ENCODE peak calls at places on chromosomes 11 and 22, in ten cellular contexts. One of them, this sample, is unnamed.

GRCh38 chr11:662689-663274 is 25.7 kb downstream of the DRD4 start:
- DNase-seq in heart left ventricle: peak
- DNase-seq in fibroblast of the aortic adventitia: peak
- DNase-seq in A673: peak
- DNase-seq in GM23338: peak
- DNase-seq in CD8-positive, alpha-beta T cell: no peak
- DNase-seq in AG09309: no peak
- DNase-seq in OCI-LY7: peak
- DNase-seq in astrocyte of the spinal cord: peak
- DNase-seq in kidney: peak
- DNase-seq in this sample: no peak

GRCh38 chr22:17489101-17489500 is 74.2 kb upstream of the SLC25A18 start:
- DNase-seq in fibroblast of the aortic adventitia: no peak
- DNase-seq in A673: peak
- DNase-seq in heart left ventricle: no peak
- DNase-seq in GM23338: no peak
- DNase-seq in CD8-positive, alpha-beta T cell: no peak
- DNase-seq in OCI-LY7: no peak
- DNase-seq in AG09309: no peak
- DNase-seq in kidney: no peak
- DNase-seq in astrocyte of the spinal cord: no peak
- DNase-seq in this sample: no peak

GRCh38 chr22:32932176-32932575 is 126.0 kb downstream of the SYN3 start:
- DNase-seq in GM23338: no peak
- DNase-seq in A673: no peak
- DNase-seq in CD8-positive, alpha-beta T cell: no peak
- DNase-seq in OCI-LY7: no peak
- DNase-seq in AG09309: no peak
- DNase-seq in heart left ventricle: no peak
- DNase-seq in kidney: no peak
- DNase-seq in fibroblast of the aortic adventitia: peak
- DNase-seq in astrocyte of the spinal cord: no peak
- DNase-seq in this sample: peak

GRCh38 chr22:20783300-20783673 is 9.4 kb downstream of the SERPIND1 start:
- DNase-seq in GM23338: no peak
- DNase-seq in OCI-LY7: no peak
- DNase-seq in fibroblast of the aortic adventitia: no peak
- DNase-seq in AG09309: no peak
- DNase-seq in kidney: no peak
- DNase-seq in astrocyte of the spinal cord: no peak
- DNase-seq in CD8-positive, alpha-beta T cell: no peak
- DNase-seq in A673: no peak
- DNase-seq in heart left ventricle: no peak
- DNase-seq in this sample: no peak

GRCh38 chr11:128235446-128235845 is 351.9 kb downstream of the ETS1 start:
- DNase-seq in A673: no peak
- DNase-seq in kidney: no peak
- DNase-seq in OCI-LY7: no peak
- DNase-seq in fibroblast of the aortic adventitia: peak
- DNase-seq in astrocyte of the spinal cord: peak
- DNase-seq in AG09309: no peak
- DNase-seq in heart left ventricle: no peak
- DNase-seq in GM23338: peak
- DNase-seq in CD8-positive, alpha-beta T cell: no peak
- DNase-seq in this sample: no peak

GRCh38 chr11:45178890-45179663 is 32.6 kb downstream of the PRDM11 start:
- DNase-seq in kidney: no peak
- DNase-seq in heart left ventricle: no peak
- DNase-seq in GM23338: peak
- DNase-seq in AG09309: peak
- DNase-seq in OCI-LY7: no peak
- DNase-seq in CD8-positive, alpha-beta T cell: no peak
- DNase-seq in A673: no peak
- DNase-seq in astrocyte of the spinal cord: peak
- DNase-seq in fibroblast of the aortic adventitia: peak
- DNase-seq in this sample: no peak

GRCh38 chr11:65431452-65432132 is 9.0 kb downstream of the NEAT1 start:
- DNase-seq in AG09309: no peak
- DNase-seq in fibroblast of the aortic adventitia: peak
- DNase-seq in kidney: no peak
- DNase-seq in OCI-LY7: peak
- DNase-seq in GM23338: no peak
- DNase-seq in astrocyte of the spinal cord: peak
- DNase-seq in A673: no peak
- DNase-seq in CD8-positive, alpha-beta T cell: no peak
- DNase-seq in heart left ventricle: peak
- DNase-seq in this sample: no peak

GRCh38 chr11:6755303-6755952 is 16.3 kb downstream of the OR2AG2 start:
- DNase-seq in CD8-positive, alpha-beta T cell: no peak
- DNase-seq in fibroblast of the aortic adventitia: peak
- DNase-seq in GM23338: peak
- DNase-seq in kidney: no peak
- DNase-seq in heart left ventricle: no peak
- DNase-seq in astrocyte of the spinal cord: peak
- DNase-seq in A673: peak
- DNase-seq in AG09309: no peak
- DNase-seq in OCI-LY7: peak
- DNase-seq in this sample: no peak

GRCh38 chr22:49937758-49938564 is 19.5 kb downstream of the CRELD2 start:
- DNase-seq in astrocyte of the spinal cord: no peak
- DNase-seq in heart left ventricle: no peak
- DNase-seq in CD8-positive, alpha-beta T cell: no peak
- DNase-seq in fibroblast of the aortic adventitia: no peak
- DNase-seq in A673: no peak
- DNase-seq in kidney: no peak
- DNase-seq in OCI-LY7: no peak
- DNase-seq in AG09309: no peak
- DNase-seq in GM23338: no peak
- DNase-seq in this sample: no peak

GRCh38 chr11:57639321-57640067 is 10.2 kb downstream of the YPEL4 start:
- DNase-seq in OCI-LY7: peak
- DNase-seq in A673: peak
- DNase-seq in GM23338: peak
- DNase-seq in CD8-positive, alpha-beta T cell: no peak
- DNase-seq in kidney: no peak
- DNase-seq in fibroblast of the aortic adventitia: peak
- DNase-seq in AG09309: no peak
- DNase-seq in astrocyte of the spinal cord: peak
- DNase-seq in heart left ventricle: no peak
- DNase-seq in this sample: no peak

DNA sequence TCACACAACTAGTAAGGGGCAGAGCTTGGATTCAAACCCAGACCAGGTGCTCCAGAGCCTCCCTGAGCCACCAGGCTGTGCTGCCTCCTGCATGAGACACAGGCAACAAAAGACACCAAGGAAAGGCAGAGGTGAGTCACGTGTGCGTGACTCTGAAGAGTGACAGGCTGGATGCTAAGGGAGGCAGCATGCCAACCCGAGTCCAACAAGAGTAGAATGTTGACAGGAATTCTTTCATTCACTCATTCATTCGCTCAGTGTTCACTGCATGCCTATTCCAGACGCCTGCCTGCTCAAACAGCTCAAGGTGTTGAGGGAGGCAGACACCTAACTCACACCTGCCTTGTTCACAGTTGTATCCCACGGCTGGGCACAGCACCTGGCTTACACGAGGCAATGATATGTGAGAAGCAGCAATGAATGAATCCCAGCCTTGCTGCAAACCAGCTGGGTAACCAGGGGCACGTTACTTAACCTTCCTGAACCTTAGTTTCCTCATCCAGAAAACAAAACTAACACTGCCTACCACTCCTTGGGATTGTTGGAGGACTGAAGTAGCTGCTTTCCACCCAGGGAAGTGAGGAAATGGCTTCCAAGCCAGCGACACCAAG is 73.8 kb upstream of the ARFGAP3 start:
- DNase-seq in CD8-positive, alpha-beta T cell: no peak
- DNase-seq in GM23338: no peak
- DNase-seq in kidney: no peak
- DNase-seq in heart left ventricle: no peak
- DNase-seq in AG09309: no peak
- DNase-seq in astrocyte of the spinal cord: no peak
- DNase-seq in fibroblast of the aortic adventitia: peak
- DNase-seq in OCI-LY7: peak
- DNase-seq in A673: no peak
- DNase-seq in this sample: no peak
- TF ChIP-seq CTCF in CD8-positive, alpha-beta T cell: no peak
- TF ChIP-seq CTCF in GM23338: peak
- TF ChIP-seq CTCF in kidney: no peak
- TF ChIP-seq CTCF in heart left ventricle: no peak
- TF ChIP-seq CTCF in AG09309: peak
- TF ChIP-seq CTCF in astrocyte of the spinal cord: peak
- TF ChIP-seq CTCF in fibroblast of the aortic adventitia: no peak
- TF ChIP-seq CTCF in OCI-LY7: no peak
- TF ChIP-seq CTCF in A673: no peak
- TF ChIP-seq CTCF in this sample: peak

GRCh38 chr11:31827458-31828206 is 16.5 kb upstream of the PAX6 start:
- DNase-seq in fibroblast of the aortic adventitia: no peak
- DNase-seq in A673: no peak
- DNase-seq in heart left ventricle: no peak
- DNase-seq in GM23338: peak
- DNase-seq in astrocyte of the spinal cord: no peak
- DNase-seq in OCI-LY7: no peak
- DNase-seq in kidney: no peak
- DNase-seq in AG09309: no peak
- DNase-seq in CD8-positive, alpha-beta T cell: no peak
- DNase-seq in this sample: no peak
- H3K4me3 ChIP-seq in fibroblast of the aortic adventitia: no peak
- H3K4me3 ChIP-seq in A673: peak
- H3K4me3 ChIP-seq in heart left ventricle: no peak
- H3K4me3 ChIP-seq in GM23338: peak
- H3K4me3 ChIP-seq in astrocyte of the spinal cord: no peak
- H3K4me3 ChIP-seq in OCI-LY7: no peak
- H3K4me3 ChIP-seq in kidney: no peak
- H3K4me3 ChIP-seq in AG09309: no peak
- H3K4me3 ChIP-seq in CD8-positive, alpha-beta T cell: no peak
- H3K4me3 ChIP-seq in this sample: no peak

GRCh38 chr22:23744001-23744400 is 6.9 kb downstream of the ZNF70 start:
- DNase-seq in OCI-LY7: no peak
- DNase-seq in astrocyte of the spinal cord: no peak
- DNase-seq in fibroblast of the aortic adventitia: no peak
- DNase-seq in kidney: no peak
- DNase-seq in GM23338: no peak
- DNase-seq in heart left ventricle: no peak
- DNase-seq in AG09309: no peak
- DNase-seq in A673: no peak
- DNase-seq in CD8-positive, alpha-beta T cell: no peak
- DNase-seq in this sample: no peak
- TF ChIP-seq CTCF in OCI-LY7: no peak
- TF ChIP-seq CTCF in astrocyte of the spinal cord: no peak
- TF ChIP-seq CTCF in fibroblast of the aortic adventitia: no peak
- TF ChIP-seq CTCF in kidney: no peak
- TF ChIP-seq CTCF in GM23338: no peak
- TF ChIP-seq CTCF in heart left ventricle: no peak
- TF ChIP-seq CTCF in AG09309: no peak
- TF ChIP-seq CTCF in A673: no peak
- TF ChIP-seq CTCF in CD8-positive, alpha-beta T cell: no peak
- TF ChIP-seq CTCF in this sample: no peak

GRCh38 chr11:7924526-7924925 is 6.5 kb downstream of the OR10A6 start:
- DNase-seq in fibroblast of the aortic adventitia: no peak
- DNase-seq in OCI-LY7: no peak
- DNase-seq in kidney: no peak
- DNase-seq in astrocyte of the spinal cord: no peak
- DNase-seq in A673: no peak
- DNase-seq in heart left ventricle: no peak
- DNase-seq in CD8-positive, alpha-beta T cell: no peak
- DNase-seq in GM23338: no peak
- DNase-seq in AG09309: no peak
- DNase-seq in this sample: no peak
- H3K4me3 ChIP-seq in fibroblast of the aortic adventitia: no peak
- H3K4me3 ChIP-seq in OCI-LY7: no peak
- H3K4me3 ChIP-seq in kidney: no peak
- H3K4me3 ChIP-seq in astrocyte of the spinal cord: no peak
- H3K4me3 ChIP-seq in A673: no peak
- H3K4me3 ChIP-seq in heart left ventricle: no peak
- H3K4me3 ChIP-seq in CD8-positive, alpha-beta T cell: no peak
- H3K4me3 ChIP-seq in GM23338: no peak
- H3K4me3 ChIP-seq in AG09309: no peak
- H3K4me3 ChIP-seq in this sample: no peak

GRCh38 chr11:60345489-60345888 is 18.4 kb downstream of the MS4A6E start:
- DNase-seq in fibroblast of the aortic adventitia: no peak
- DNase-seq in heart left ventricle: no peak
- DNase-seq in A673: peak
- DNase-seq in astrocyte of the spinal cord: no peak
- DNase-seq in GM23338: peak
- DNase-seq in OCI-LY7: peak
- DNase-seq in kidney: no peak
- DNase-seq in AG09309: no peak
- DNase-seq in CD8-positive, alpha-beta T cell: no peak
- DNase-seq in this sample: no peak
- TF ChIP-seq CTCF in fibroblast of the aortic adventitia: no peak
- TF ChIP-seq CTCF in heart left ventricle: no peak
- TF ChIP-seq CTCF in A673: peak
- TF ChIP-seq CTCF in astrocyte of the spinal cord: no peak
- TF ChIP-seq CTCF in GM23338: peak
- TF ChIP-seq CTCF in OCI-LY7: peak
- TF ChIP-seq CTCF in kidney: no peak
- TF ChIP-seq CTCF in AG09309: no peak
- TF ChIP-seq CTCF in CD8-positive, alpha-beta T cell: no peak
- TF ChIP-seq CTCF in this sample: peak

GRCh38 chr11:122981388-122982264 is at the start of gene BSX:
- DNase-seq in kidney: peak
- DNase-seq in astrocyte of the spinal cord: peak
- DNase-seq in OCI-LY7: peak
- DNase-seq in CD8-positive, alpha-beta T cell: peak
- DNase-seq in heart left ventricle: peak
- DNase-seq in GM23338: peak
- DNase-seq in AG09309: no peak
- DNase-seq in fibroblast of the aortic adventitia: peak
- DNase-seq in A673: peak
- DNase-seq in this sample: no peak

GRCh38 chr11:122979815-122980656 is 1.6 kb downstream of the BSX start:
- DNase-seq in kidney: no peak
- DNase-seq in fibroblast of the aortic adventitia: no peak
- DNase-seq in AG09309: no peak
- DNase-seq in astrocyte of the spinal cord: no peak
- DNase-seq in A673: no peak
- DNase-seq in CD8-positive, alpha-beta T cell: no peak
- DNase-seq in heart left ventricle: no peak
- DNase-seq in OCI-LY7: no peak
- DNase-seq in GM23338: peak
- DNase-seq in this sample: no peak

GRCh38 chr11:122983438-122984185 is 2.0 kb upstream of the BSX start:
- DNase-seq in heart left ventricle: no peak
- DNase-seq in GM23338: peak
- DNase-seq in A673: no peak
- DNase-seq in kidney: no peak
- DNase-seq in astrocyte of the spinal cord: no peak
- DNase-seq in fibroblast of the aortic adventitia: no peak
- DNase-seq in OCI-LY7: no peak
- DNase-seq in AG09309: no peak
- DNase-seq in CD8-positive, alpha-beta T cell: no peak
- DNase-seq in this sample: no peak

GRCh38 chr11:122979103-122979814 is 2.4 kb downstream of the BSX start:
- DNase-seq in CD8-positive, alpha-beta T cell: no peak
- DNase-seq in A673: no peak
- DNase-seq in AG09309: no peak
- DNase-seq in kidney: no peak
- DNase-seq in heart left ventricle: no peak
- DNase-seq in fibroblast of the aortic adventitia: no peak
- DNase-seq in astrocyte of the spinal cord: no peak
- DNase-seq in OCI-LY7: no peak
- DNase-seq in GM23338: peak
- DNase-seq in this sample: no peak

GRCh38 chr11:122984186-122985011 is 2.8 kb upstream of the BSX start:
- DNase-seq in astrocyte of the spinal cord: no peak
- DNase-seq in OCI-LY7: no peak
- DNase-seq in CD8-positive, alpha-beta T cell: no peak
- DNase-seq in fibroblast of the aortic adventitia: peak
- DNase-seq in AG09309: no peak
- DNase-seq in heart left ventricle: no peak
- DNase-seq in A673: no peak
- DNase-seq in kidney: no peak
- DNase-seq in GM23338: peak
- DNase-seq in this sample: no peak
- H3K4me3 ChIP-seq in astrocyte of the spinal cord: peak
- H3K4me3 ChIP-seq in OCI-LY7: no peak
- H3K4me3 ChIP-seq in CD8-positive, alpha-beta T cell: peak
- H3K4me3 ChIP-seq in fibroblast of the aortic adventitia: peak
- H3K4me3 ChIP-seq in AG09309: peak
- H3K4me3 ChIP-seq in heart left ventricle: peak
- H3K4me3 ChIP-seq in A673: peak
- H3K4me3 ChIP-seq in kidney: peak
- H3K4me3 ChIP-seq in GM23338: peak
- H3K4me3 ChIP-seq in this sample: peak